ENCODE peak calls at places on chromosome 19, in seven cellular contexts. K is neural crest cell, A is NCI-H460, I is HEK293T, D is RKO, S is PC-3, G is EL. O is an unnamed sample.

GRCh38 chr19:16035601-16036297 is 40.5 kb upstream of the TPM4 start:
- DNase-seq in K (no peak), A (no peak), I (no peak), D (no peak), S (no peak), G (no peak), O (no peak)

GRCh38 chr19:44725251-44725650 is 23.3 kb upstream of the BCL3 start:
- DNase-seq in K (no peak), A (no peak), I (no peak), D (no peak), S (no peak), G (no peak), O (peak; percentile 80)

GRCh38 chr19:3178973-3179738 is 587 bp downstream of the S1PR4 start:
- DNase-seq in K (no peak), A (no peak), I (no peak), D (no peak), S (no peak), G (no peak), O (no peak)

GRCh38 chr19:14150041-14150769 is 13.8 kb upstream of the ASF1B start:
- DNase-seq in K (no peak), A (no peak), I (no peak), D (no peak), S (no peak), G (no peak), O (no peak)

GRCh38 chr19:1942934-1943555 is 2.1 kb downstream of the CSNK1G2 start:
- DNase-seq in K (no peak), A (no peak), I (no peak), D (no peak), S (no peak), G (no peak), O (no peak)

GRCh38 chr19:47330466-47330869 is 1.5 kb upstream of the C5AR2 start:
- DNase-seq in K (no peak), A (no peak), I (no peak), D (no peak), S (no peak), G (no peak), O (no peak)

GRCh38 chr19:55172741-55173140 is 6.3 kb upstream of the DNAAF3 start:
- DNase-seq in K (no peak), A (no peak), I (no peak), D (peak; percentile 51), S (peak; percentile 73), G (peak; percentile 75), O (peak; percentile 46)

GRCh38 chr19:54412877-54413276 is 2.4 kb upstream of the TTYH1 start:
- DNase-seq in K (no peak), A (no peak), I (no peak), D (no peak), S (no peak), G (no peak), O (peak; percentile 48)

GRCh38 chr19:7670150-7670784 is 1.4 kb downstream of the RETN start:
- DNase-seq in K (no peak), A (no peak), I (no peak), D (no peak), S (no peak), G (no peak), O (no peak)

GRCh38 chr19:47729468-47729798 is 15.9 kb upstream of the NOP53 start:
- DNase-seq in K (no peak), A (peak; percentile 41), I (no peak), D (no peak), S (peak; percentile 89), G (peak; percentile 96), O (peak; percentile 98)

O was measured in A549.